ENCODE peak calls at places on chromosomes 3 and 15, in eight cellular contexts. S is MV-4-11; A is activated naive CD8-positive, alpha-beta T cell treated with anti-CD3 and anti-CD28 coated beads, Interleukin-2, amount 50 U/mL, for 24 hours; N is mammary epithelial cell; Y is neuronal stem cell; T is NCI-H1092; J is activated CD8-positive, alpha-beta memory T cell treated with anti-CD3 and anti-CD28 coated beads for 24 hours; Z is fibroblast of gingiva. G is an unnamed sample.
A peak's percentile ranks its signal among the peaks of the same experiment; 100 is the strongest.

GRCh38 chr3:18066899-18067582 is 324.6 kb upstream of the TBC1D5 start:
- DNase-seq in N (peak; percentile 39), Z (no peak), T (no peak), A (no peak), S (no peak), Y (no peak), J (no peak), G (no peak)

GRCh38 chr15:28935316-28935715 is 49.5 kb downstream of the APBA2 start:
- DNase-seq in S (peak; percentile 31), Y (no peak), T (no peak), Z (no peak), N (no peak), A (peak; percentile 67), J (peak; percentile 82), G (no peak)

GRCh38 chr3:2001306-2002108 is 97.2 kb upstream of the CNTN4 start:
- DNase-seq in Z (no peak), J (no peak), Y (no peak), N (no peak), T (no peak), S (no peak), A (no peak), G (no peak)

GRCh38 chr15:88834211-88834812 is 31.1 kb downstream of the ACAN start:
- DNase-seq in J (peak; percentile 59), A (peak; percentile 16), T (no peak), N (peak; percentile 81), S (no peak), Z (peak; percentile 63), Y (peak; percentile 50), G (peak; percentile 81)

GRCh38 chr15:101115887-101116680 is 135.8 kb downstream of the CHSY1 start:
- DNase-seq in A (no peak), Z (peak; percentile 34), N (no peak), Y (no peak), S (peak; percentile 50), J (no peak), T (no peak), G (peak; percentile 47)

GRCh38 chr3:23343509-23343908 is 140.4 kb downstream of the UBE2E2 start:
- DNase-seq in S (no peak), A (no peak), J (no peak), Y (no peak), Z (no peak), T (no peak), N (no peak), G (no peak)

GRCh38 chr3:124126446-124127017 is 134.6 kb upstream of the ROPN1 start:
- DNase-seq in A (no peak), N (no peak), Y (no peak), Z (no peak), T (peak; percentile 67), J (no peak), S (no peak), G (no peak)

GRCh38 chr3:133928136-133928893 is 32.6 kb upstream of the RAB6B start:
- DNase-seq in N (no peak), J (peak; percentile 52), Z (no peak), Y (no peak), S (no peak), A (no peak), T (no peak), G (no peak)

G was measured in ecto neural progenitor cell.